ENCODE peak calls at places on chromosomes 13 and 19, in seven cellular contexts. C is astrocyte of the hippocampus, Y is NCI-H774, W is nephron progenitor cell, N is HAP-1, M is occipital lobe, K is neural crest cell. R is an unnamed sample.
A peak's percentile ranks its signal among the peaks of the same experiment; 100 is the strongest.

GRCh38 chr13:23695711-23696512 is 125.7 kb downstream of the TNFRSF19 start:
- DNase-seq in C (no peak), Y (no peak), W (no peak), N (no peak), M (no peak), K (no peak), R (no peak)

GRCh38 chr13:23288564-23288963 is 107.8 kb downstream of the SGCG start:
- DNase-seq in C (no peak), Y (no peak), W (no peak), N (no peak), M (no peak), K (no peak), R (no peak)

GRCh38 chr13:51628059-51628852 is 44.0 kb downstream of the WDFY2 start:
- DNase-seq in C (no peak), Y (no peak), W (no peak), N (no peak), M (no peak), K (no peak), R (no peak)

GRCh38 chr13:57253551-57253950 is 86.6 kb downstream of the PRR20E start:
- DNase-seq in C (no peak), Y (no peak), W (no peak), N (no peak), M (no peak), K (no peak), R (no peak)

GRCh38 chr19:41351339-41352245 is 2.1 kb downstream of the TGFB1 start:
- DNase-seq in C (peak; percentile 68), Y (no peak), W (peak; percentile 67), N (peak; percentile 41), M (no peak), K (no peak), R (peak; percentile 28)

GRCh38 chr13:64078025-64078424 is 2662.4 kb upstream of the PCDH20 start:
- DNase-seq in C (no peak), Y (no peak), W (no peak), N (no peak), M (no peak), K (no peak), R (no peak)

GRCh38 chr19:48963371-48964204 is 1.5 kb upstream of the FTL start:
- DNase-seq in C (peak; percentile 80), Y (no peak), W (peak; percentile 61), N (no peak), M (peak; percentile 60), K (peak; percentile 54), R (no peak)

GRCh38 chr13:74306496-74306895 is 172.3 kb upstream of the KLF12 start:
- DNase-seq in C (peak; percentile 34), Y (peak; percentile 10), W (no peak), N (peak; percentile 76), M (no peak), K (no peak), R (peak; percentile 23)

GRCh38 chr19:4456843-4457653 is 546 bp downstream of the UBXN6 start:
- DNase-seq in C (peak; percentile 81), Y (no peak), W (peak; percentile 83), N (peak; percentile 31), M (no peak), K (peak; percentile 66), R (peak; percentile 22)

GRCh38 chr13:47087841-47088240 is 191.0 kb upstream of the HTR2A start:
- DNase-seq in C (no peak), Y (no peak), W (no peak), N (no peak), M (no peak), K (no peak), R (peak; percentile 63)

R was measured in brain microvascular endothelial cell.